ENCODE peak calls at places on chromosomes 5 and 9, in eight cellular contexts. One of them, this sample, is unnamed. For H3K9me3, the result is how much of the 10 kb centered on the place peaks cover.

GRCh38 chr9:21993893-21994525 is at the start of gene CDKN2A:
- DNase-seq in SK-N-SH: peak
- DNase-seq in IMR-90: peak
- DNase-seq in tibial artery: no peak
- DNase-seq in CD8-positive, alpha-beta T cell: peak
- DNase-seq in CD4-positive, alpha-beta T cell: peak
- DNase-seq in effector memory CD4-positive, alpha-beta T cell: peak
- DNase-seq in neuronal stem cell: no peak
- DNase-seq in this sample: no peak

GRCh38 chr9:18072967-18073366 is 401.0 kb upstream of the ADAMTSL1 start:
- DNase-seq in SK-N-SH: no peak
- DNase-seq in IMR-90: no peak
- DNase-seq in tibial artery: no peak
- DNase-seq in CD8-positive, alpha-beta T cell: no peak
- DNase-seq in CD4-positive, alpha-beta T cell: no peak
- DNase-seq in effector memory CD4-positive, alpha-beta T cell: no peak
- DNase-seq in neuronal stem cell: no peak
- DNase-seq in this sample: no peak

GRCh38 chr9:93304574-93305496 is 120.9 kb downstream of the WNK2 start:
- DNase-seq in SK-N-SH: peak
- DNase-seq in IMR-90: peak
- DNase-seq in tibial artery: peak
- DNase-seq in CD8-positive, alpha-beta T cell: peak
- DNase-seq in CD4-positive, alpha-beta T cell: no peak
- DNase-seq in effector memory CD4-positive, alpha-beta T cell: no peak
- DNase-seq in neuronal stem cell: peak
- DNase-seq in this sample: no peak

GRCh38 chr5:129114539-129115193 is 20.1 kb downstream of the ISOC1 start:
- DNase-seq in SK-N-SH: no peak
- DNase-seq in IMR-90: no peak
- DNase-seq in tibial artery: no peak
- DNase-seq in CD8-positive, alpha-beta T cell: no peak
- DNase-seq in CD4-positive, alpha-beta T cell: no peak
- DNase-seq in effector memory CD4-positive, alpha-beta T cell: no peak
- DNase-seq in neuronal stem cell: no peak
- DNase-seq in this sample: no peak

GRCh38 chr9:134694368-134694665 is 52.7 kb downstream of the COL5A1 start:
- DNase-seq in SK-N-SH: no peak
- DNase-seq in IMR-90: no peak
- DNase-seq in tibial artery: no peak
- DNase-seq in CD8-positive, alpha-beta T cell: no peak
- DNase-seq in CD4-positive, alpha-beta T cell: no peak
- DNase-seq in effector memory CD4-positive, alpha-beta T cell: no peak
- DNase-seq in neuronal stem cell: no peak
- DNase-seq in this sample: no peak

GRCh38 chr9:113633782-113634596 is 170.5 kb downstream of the RGS3 start:
- DNase-seq in SK-N-SH: no peak
- DNase-seq in IMR-90: peak
- DNase-seq in tibial artery: peak
- DNase-seq in CD8-positive, alpha-beta T cell: no peak
- DNase-seq in CD4-positive, alpha-beta T cell: no peak
- DNase-seq in effector memory CD4-positive, alpha-beta T cell: no peak
- DNase-seq in neuronal stem cell: no peak
- DNase-seq in this sample: no peak

GRCh38 chr5:74372502-74373445 is 267.8 kb downstream of the ENC1 start:
- DNase-seq in SK-N-SH: no peak
- DNase-seq in IMR-90: peak
- DNase-seq in tibial artery: no peak
- DNase-seq in CD8-positive, alpha-beta T cell: no peak
- DNase-seq in CD4-positive, alpha-beta T cell: no peak
- DNase-seq in effector memory CD4-positive, alpha-beta T cell: no peak
- DNase-seq in neuronal stem cell: no peak
- DNase-seq in this sample: no peak

GRCh38 chr9:70411141-70411929 is 3.1 kb downstream of the KLF9 start:
- DNase-seq in SK-N-SH: no peak
- DNase-seq in IMR-90: peak
- DNase-seq in tibial artery: peak
- DNase-seq in CD8-positive, alpha-beta T cell: peak
- DNase-seq in CD4-positive, alpha-beta T cell: no peak
- DNase-seq in effector memory CD4-positive, alpha-beta T cell: no peak
- DNase-seq in neuronal stem cell: no peak
- DNase-seq in this sample: no peak

GRCh38 chr9:91301161-91301560 is 60.6 kb downstream of the AUH start:
- DNase-seq in SK-N-SH: no peak
- DNase-seq in IMR-90: peak
- DNase-seq in tibial artery: no peak
- DNase-seq in CD8-positive, alpha-beta T cell: no peak
- DNase-seq in CD4-positive, alpha-beta T cell: no peak
- DNase-seq in effector memory CD4-positive, alpha-beta T cell: no peak
- DNase-seq in neuronal stem cell: no peak
- DNase-seq in this sample: no peak

GRCh38 chr9:84349706-84350105 is 9.1 kb upstream of the SLC28A3 start:
- DNase-seq in SK-N-SH: no peak
- DNase-seq in IMR-90: no peak
- DNase-seq in tibial artery: no peak
- DNase-seq in CD8-positive, alpha-beta T cell: no peak
- DNase-seq in CD4-positive, alpha-beta T cell: no peak
- DNase-seq in effector memory CD4-positive, alpha-beta T cell: no peak
- DNase-seq in neuronal stem cell: no peak
- DNase-seq in this sample: no peak

GRCh38 chr9:124218438-124219289 is 39.1 kb upstream of the NEK6 start:
- DNase-seq in SK-N-SH: no peak
- DNase-seq in IMR-90: peak
- DNase-seq in tibial artery: peak
- DNase-seq in CD8-positive, alpha-beta T cell: peak
- DNase-seq in CD4-positive, alpha-beta T cell: no peak
- DNase-seq in effector memory CD4-positive, alpha-beta T cell: no peak
- DNase-seq in neuronal stem cell: no peak
- DNase-seq in this sample: no peak

GRCh38 chr9:94818196-94818541 is 91.7 kb downstream of the AOPEP start:
- DNase-seq in SK-N-SH: no peak
- DNase-seq in IMR-90: no peak
- DNase-seq in tibial artery: no peak
- DNase-seq in CD8-positive, alpha-beta T cell: no peak
- DNase-seq in CD4-positive, alpha-beta T cell: no peak
- DNase-seq in effector memory CD4-positive, alpha-beta T cell: no peak
- DNase-seq in neuronal stem cell: no peak
- DNase-seq in this sample: no peak

GRCh38 chr5:55276771-55277170 is 30.7 kb downstream of the DHX29 start:
- DNase-seq in SK-N-SH: no peak
- DNase-seq in IMR-90: peak
- DNase-seq in tibial artery: no peak
- DNase-seq in CD8-positive, alpha-beta T cell: no peak
- DNase-seq in CD4-positive, alpha-beta T cell: no peak
- DNase-seq in effector memory CD4-positive, alpha-beta T cell: no peak
- DNase-seq in neuronal stem cell: no peak
- DNase-seq in this sample: no peak

GRCh38 chr9:114110180-114110579 is 11.1 kb upstream of the KIF12 start:
- DNase-seq in SK-N-SH: no peak
- DNase-seq in IMR-90: peak
- DNase-seq in tibial artery: no peak
- DNase-seq in CD8-positive, alpha-beta T cell: no peak
- DNase-seq in CD4-positive, alpha-beta T cell: no peak
- DNase-seq in effector memory CD4-positive, alpha-beta T cell: no peak
- DNase-seq in neuronal stem cell: no peak
- DNase-seq in this sample: no peak

GRCh38 chr5:126499742-126500396 is 76.7 kb downstream of the GRAMD2B start:
- DNase-seq in SK-N-SH: peak
- DNase-seq in IMR-90: no peak
- DNase-seq in tibial artery: no peak
- DNase-seq in CD8-positive, alpha-beta T cell: no peak
- DNase-seq in CD4-positive, alpha-beta T cell: no peak
- DNase-seq in effector memory CD4-positive, alpha-beta T cell: no peak
- DNase-seq in neuronal stem cell: no peak
- DNase-seq in this sample: no peak

GRCh38 chr5:56693220-56693579 is 122.1 kb upstream of the MAP3K1 start:
- DNase-seq in SK-N-SH: no peak
- DNase-seq in IMR-90: no peak
- DNase-seq in tibial artery: no peak
- DNase-seq in CD8-positive, alpha-beta T cell: no peak
- DNase-seq in CD4-positive, alpha-beta T cell: peak
- DNase-seq in effector memory CD4-positive, alpha-beta T cell: no peak
- DNase-seq in neuronal stem cell: no peak
- DNase-seq in this sample: no peak

GRCh38 chr5:32790411-32790951 is 79.4 kb downstream of the NPR3 start:
- DNase-seq in SK-N-SH: no peak
- DNase-seq in IMR-90: peak
- DNase-seq in tibial artery: no peak
- DNase-seq in CD8-positive, alpha-beta T cell: no peak
- DNase-seq in CD4-positive, alpha-beta T cell: no peak
- DNase-seq in effector memory CD4-positive, alpha-beta T cell: no peak
- DNase-seq in neuronal stem cell: no peak
- DNase-seq in this sample: no peak

GRCh38 chr5:144284931-144285330 is 114.3 kb downstream of the KCTD16 start:
- DNase-seq in SK-N-SH: no peak
- DNase-seq in IMR-90: peak
- DNase-seq in tibial artery: no peak
- DNase-seq in CD8-positive, alpha-beta T cell: no peak
- DNase-seq in CD4-positive, alpha-beta T cell: no peak
- DNase-seq in effector memory CD4-positive, alpha-beta T cell: no peak
- DNase-seq in neuronal stem cell: no peak
- DNase-seq in this sample: no peak

GRCh38 chr5:137051165-137051564 is 448.0 kb downstream of the SPOCK1 start:
- DNase-seq in SK-N-SH: no peak
- DNase-seq in IMR-90: peak
- DNase-seq in tibial artery: no peak
- DNase-seq in CD8-positive, alpha-beta T cell: no peak
- DNase-seq in CD4-positive, alpha-beta T cell: no peak
- DNase-seq in effector memory CD4-positive, alpha-beta T cell: no peak
- DNase-seq in neuronal stem cell: no peak
- DNase-seq in this sample: no peak

GRCh38 chr5:95973793-95974325 is 12.2 kb upstream of the ELL2 start:
- DNase-seq in SK-N-SH: no peak
- DNase-seq in IMR-90: peak
- DNase-seq in tibial artery: no peak
- DNase-seq in CD8-positive, alpha-beta T cell: no peak
- DNase-seq in CD4-positive, alpha-beta T cell: no peak
- DNase-seq in effector memory CD4-positive, alpha-beta T cell: no peak
- DNase-seq in neuronal stem cell: no peak
- DNase-seq in this sample: no peak

GRCh38 chr5:920321-920720 is 27.6 kb downstream of the TRIP13 start:
- DNase-seq in SK-N-SH: no peak
- DNase-seq in IMR-90: no peak
- DNase-seq in tibial artery: no peak
- DNase-seq in CD8-positive, alpha-beta T cell: peak
- DNase-seq in CD4-positive, alpha-beta T cell: no peak
- DNase-seq in effector memory CD4-positive, alpha-beta T cell: no peak
- DNase-seq in neuronal stem cell: no peak
- DNase-seq in this sample: no peak

GRCh38 chr9:129160712-129161533 is 17.1 kb downstream of the IER5L start:
- DNase-seq in SK-N-SH: no peak
- DNase-seq in IMR-90: peak
- DNase-seq in tibial artery: no peak
- DNase-seq in CD8-positive, alpha-beta T cell: no peak
- DNase-seq in CD4-positive, alpha-beta T cell: no peak
- DNase-seq in effector memory CD4-positive, alpha-beta T cell: no peak
- DNase-seq in neuronal stem cell: no peak
- DNase-seq in this sample: no peak

GRCh38 chr5:113081881-113082546 is 105.4 kb downstream of the DCP2 start:
- DNase-seq in SK-N-SH: no peak
- DNase-seq in IMR-90: peak
- DNase-seq in tibial artery: no peak
- DNase-seq in CD8-positive, alpha-beta T cell: no peak
- DNase-seq in CD4-positive, alpha-beta T cell: no peak
- DNase-seq in effector memory CD4-positive, alpha-beta T cell: no peak
- DNase-seq in neuronal stem cell: no peak
- DNase-seq in this sample: no peak

GRCh38 chr5:11273180-11273882 is 512.3 kb upstream of the DAP start:
- DNase-seq in SK-N-SH: no peak
- DNase-seq in IMR-90: no peak
- DNase-seq in tibial artery: no peak
- DNase-seq in CD8-positive, alpha-beta T cell: no peak
- DNase-seq in CD4-positive, alpha-beta T cell: no peak
- DNase-seq in effector memory CD4-positive, alpha-beta T cell: no peak
- DNase-seq in neuronal stem cell: no peak
- DNase-seq in this sample: no peak

GRCh38 chr5:76402251-76402879 is 720 bp upstream of the IQGAP2 start:
- DNase-seq in SK-N-SH: peak
- DNase-seq in IMR-90: no peak
- DNase-seq in tibial artery: no peak
- DNase-seq in CD8-positive, alpha-beta T cell: peak
- DNase-seq in CD4-positive, alpha-beta T cell: peak
- DNase-seq in effector memory CD4-positive, alpha-beta T cell: peak
- DNase-seq in neuronal stem cell: peak
- DNase-seq in this sample: peak
- H3K9me3 ChIP-seq in SK-N-SH: under half
- H3K9me3 ChIP-seq in IMR-90: under half
- H3K9me3 ChIP-seq in tibial artery: under half
- H3K9me3 ChIP-seq in CD8-positive, alpha-beta T cell: under half
- H3K9me3 ChIP-seq in CD4-positive, alpha-beta T cell: under half
- H3K9me3 ChIP-seq in effector memory CD4-positive, alpha-beta T cell: under half
- H3K9me3 ChIP-seq in neuronal stem cell: under half
- H3K9me3 ChIP-seq in this sample: under half

GRCh38 chr5:165321912-165322311 is 1816.5 kb downstream of the MAT2B start:
- DNase-seq in SK-N-SH: peak
- DNase-seq in IMR-90: peak
- DNase-seq in tibial artery: no peak
- DNase-seq in CD8-positive, alpha-beta T cell: no peak
- DNase-seq in CD4-positive, alpha-beta T cell: no peak
- DNase-seq in effector memory CD4-positive, alpha-beta T cell: no peak
- DNase-seq in neuronal stem cell: no peak
- DNase-seq in this sample: no peak
- H3K9me3 ChIP-seq in SK-N-SH: under half
- H3K9me3 ChIP-seq in IMR-90: under half
- H3K9me3 ChIP-seq in tibial artery: under half
- H3K9me3 ChIP-seq in CD8-positive, alpha-beta T cell: under half
- H3K9me3 ChIP-seq in CD4-positive, alpha-beta T cell: under half
- H3K9me3 ChIP-seq in effector memory CD4-positive, alpha-beta T cell: under half
- H3K9me3 ChIP-seq in neuronal stem cell: under half
- H3K9me3 ChIP-seq in this sample: under half

DNA sequence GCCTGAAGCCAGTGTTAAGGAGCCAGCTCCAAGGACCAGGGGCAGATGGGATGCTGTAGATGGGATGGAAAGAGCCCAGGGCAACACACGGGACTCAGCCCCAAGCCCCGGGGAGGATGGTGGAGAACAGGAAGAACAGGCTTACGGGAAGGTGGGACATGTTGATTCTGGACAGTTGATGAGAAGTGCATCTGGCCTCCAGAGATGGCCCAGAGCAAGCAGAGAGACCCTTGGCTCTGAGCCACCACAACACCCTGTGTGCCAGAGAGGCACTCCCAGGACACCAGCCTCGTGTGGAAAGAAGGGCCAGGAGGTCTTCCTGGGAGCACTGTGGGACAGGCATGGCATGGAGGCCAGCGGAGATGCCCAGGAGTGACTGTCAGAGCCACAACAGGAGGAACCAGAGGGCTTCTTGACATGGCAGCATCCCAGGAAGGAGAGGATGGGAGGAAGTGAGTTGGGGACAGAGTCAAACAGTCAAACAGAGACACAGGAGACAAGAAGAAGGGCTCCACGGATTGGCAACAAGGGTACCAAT is 156.3 kb upstream of the MVB12B start:
- DNase-seq in SK-N-SH: no peak
- DNase-seq in IMR-90: no peak
- DNase-seq in tibial artery: peak
- DNase-seq in CD8-positive, alpha-beta T cell: peak
- DNase-seq in CD4-positive, alpha-beta T cell: no peak
- DNase-seq in effector memory CD4-positive, alpha-beta T cell: no peak
- DNase-seq in neuronal stem cell: no peak
- DNase-seq in this sample: no peak
- H3K9me3 ChIP-seq in SK-N-SH: under half
- H3K9me3 ChIP-seq in IMR-90: under half
- H3K9me3 ChIP-seq in tibial artery: under half
- H3K9me3 ChIP-seq in CD8-positive, alpha-beta T cell: under half
- H3K9me3 ChIP-seq in CD4-positive, alpha-beta T cell: under half
- H3K9me3 ChIP-seq in effector memory CD4-positive, alpha-beta T cell: under half
- H3K9me3 ChIP-seq in neuronal stem cell: under half
- H3K9me3 ChIP-seq in this sample: under half

GRCh38 chr5:158195811-158196210 is 336.9 kb upstream of the CLINT1 start:
- DNase-seq in SK-N-SH: no peak
- DNase-seq in IMR-90: no peak
- DNase-seq in tibial artery: no peak
- DNase-seq in CD8-positive, alpha-beta T cell: no peak
- DNase-seq in CD4-positive, alpha-beta T cell: no peak
- DNase-seq in effector memory CD4-positive, alpha-beta T cell: no peak
- DNase-seq in neuronal stem cell: no peak
- DNase-seq in this sample: no peak
- H3K9me3 ChIP-seq in SK-N-SH: under half
- H3K9me3 ChIP-seq in IMR-90: under half
- H3K9me3 ChIP-seq in tibial artery: under half
- H3K9me3 ChIP-seq in CD8-positive, alpha-beta T cell: under half
- H3K9me3 ChIP-seq in CD4-positive, alpha-beta T cell: under half
- H3K9me3 ChIP-seq in effector memory CD4-positive, alpha-beta T cell: under half
- H3K9me3 ChIP-seq in neuronal stem cell: under half
- H3K9me3 ChIP-seq in this sample: under half

This sample was measured in T-helper 17 cell.